ENCODE peak calls at places on chromosomes 4 and X, in five cellular contexts. A is heart left ventricle, F is fibroblast of lung, M is tibial nerve, R is kidney. J is an unnamed sample. For H3K9me3, the result is how much of the 10 kb centered on the place peaks cover.

GRCh38 chr4:51880016-51880915 is 37.3 kb downstream of the DCUN1D4 start:
- DNase-seq in A (no peak), F (no peak), M (no peak), R (no peak), J (no peak)

GRCh38 chr4:109177411-109177810 is 125.0 kb downstream of the COL25A1 start:
- DNase-seq in A (no peak), F (no peak), M (no peak), R (no peak), J (no peak)

GRCh38 chr4:26574563-26574962 is 9.3 kb upstream of the TBC1D19 start:
- DNase-seq in A (no peak), F (no peak), M (no peak), R (no peak), J (peak)

GRCh38 chr4:3329887-3330286 is 37.1 kb downstream of the RGS12 start:
- DNase-seq in A (no peak), F (no peak), M (no peak), R (no peak), J (no peak)

GRCh38 chr4:6502747-6503465 is 30.5 kb upstream of the PPP2R2C start:
- DNase-seq in A (no peak), F (no peak), M (no peak), R (no peak), J (no peak)

GRCh38 chrX:119981286-119982070 is 37.9 kb upstream of the NKAP start:
- DNase-seq in A (no peak), F (peak), M (no peak), R (no peak), J (peak)

GRCh38 chrX:101078716-101079115 is at the start of gene TMEM35A:
- DNase-seq in A (no peak), F (peak), M (no peak), R (no peak), J (peak)

GRCh38 chrX:136636121-136636520 is 11.8 kb upstream of the CD40LG start:
- DNase-seq in A (no peak), F (no peak), M (no peak), R (no peak), J (peak)

GRCh38 chr4:185534850-185535761 is at the start of gene PDLIM3:
- DNase-seq in A (peak), F (no peak), M (no peak), R (peak), J (peak)

GRCh38 chrX:24334473-24334872 is 20.6 kb upstream of the SUPT20HL2 start:
- DNase-seq in A (no peak), F (no peak), M (no peak), R (no peak), J (no peak)

GRCh38 chrX:133265331-133265730 is 47.2 kb upstream of the TFDP3 start:
- DNase-seq in A (no peak), F (no peak), M (no peak), R (peak), J (no peak)

GRCh38 chrX:123860983-123861382 is 1.1 kb downstream of the XIAP start:
- DNase-seq in A (no peak), F (peak), M (no peak), R (no peak), J (no peak)

GRCh38 chrX:21738145-21738949 is 19.6 kb downstream of the SMPX start:
- DNase-seq in A (no peak), F (no peak), M (no peak), R (no peak), J (peak)

GRCh38 chrX:107542500-107542899 is 85.8 kb upstream of the PRPS1 start:
- DNase-seq in A (no peak), F (peak), M (no peak), R (no peak), J (peak)

GRCh38 chr4:120009731-120010130 is 56.9 kb downstream of the MAD2L1 start:
- DNase-seq in A (no peak), F (peak), M (no peak), R (no peak), J (no peak)

GRCh38 chrX:74015379-74016019 is 288.5 kb upstream of the ZCCHC13 start:
- DNase-seq in A (peak), F (peak), M (peak), R (no peak), J (peak)

GRCh38 chrX:74023203-74023602 is 280.8 kb upstream of the ZCCHC13 start:
- DNase-seq in A (no peak), F (no peak), M (no peak), R (no peak), J (no peak)

DNA sequence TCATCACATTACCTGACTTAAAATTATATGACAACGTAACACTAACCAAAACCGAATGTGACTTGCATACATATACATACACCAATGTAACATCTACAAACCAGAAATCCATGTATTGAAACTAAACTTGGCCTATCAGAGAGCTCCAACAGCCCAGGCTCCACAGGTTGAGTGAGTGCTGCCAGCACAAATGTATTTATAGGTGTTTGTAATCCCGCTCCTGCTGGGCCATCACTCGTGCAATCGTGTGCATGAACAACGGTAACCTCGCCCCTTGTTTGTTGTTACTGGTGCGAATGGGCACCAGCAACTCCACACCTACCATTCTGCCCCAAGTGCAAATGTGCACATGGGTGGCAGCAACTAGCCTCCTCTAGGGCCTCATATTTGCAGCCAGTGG is 285.7 kb upstream of the ZCCHC13 start:
- DNase-seq in A (no peak), F (no peak), M (no peak), R (no peak), J (no peak)
- H3K9me3 ChIP-seq in A (under half), F (under half), M (under half), R (under half), J (under half)

DNA sequence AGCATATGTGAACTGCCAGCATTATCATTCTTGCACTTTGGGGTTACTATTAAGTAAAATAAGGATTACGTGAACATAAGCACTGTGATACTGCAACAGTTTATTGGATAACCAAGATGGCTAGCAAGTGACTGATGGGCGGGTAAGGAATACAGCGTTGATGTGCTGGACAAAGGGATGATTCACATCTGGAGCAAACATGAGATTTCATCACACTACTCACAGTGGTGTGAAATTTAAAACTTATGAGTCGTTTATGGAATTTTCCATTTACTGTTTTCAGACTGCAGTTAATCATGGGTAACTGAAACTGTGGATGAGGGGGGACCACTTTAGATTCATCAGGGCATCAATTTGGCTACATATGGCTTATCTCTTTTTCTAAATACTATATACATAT is 16.0 kb downstream of the NBDY start:
- DNase-seq in A (no peak), F (peak), M (no peak), R (no peak), J (no peak)
- H3K27ac ChIP-seq in A (no peak), F (no peak), M (no peak), R (no peak), J (no peak)

GRCh38 chrX:12950851-12951589 is 23.9 kb upstream of the TMSB4X start:
- DNase-seq in A (peak), F (no peak), M (no peak), R (no peak), J (peak)
- TF ChIP-seq CTCF in A (peak), F (no peak), M (peak), R (no peak), J (peak)

DNA sequence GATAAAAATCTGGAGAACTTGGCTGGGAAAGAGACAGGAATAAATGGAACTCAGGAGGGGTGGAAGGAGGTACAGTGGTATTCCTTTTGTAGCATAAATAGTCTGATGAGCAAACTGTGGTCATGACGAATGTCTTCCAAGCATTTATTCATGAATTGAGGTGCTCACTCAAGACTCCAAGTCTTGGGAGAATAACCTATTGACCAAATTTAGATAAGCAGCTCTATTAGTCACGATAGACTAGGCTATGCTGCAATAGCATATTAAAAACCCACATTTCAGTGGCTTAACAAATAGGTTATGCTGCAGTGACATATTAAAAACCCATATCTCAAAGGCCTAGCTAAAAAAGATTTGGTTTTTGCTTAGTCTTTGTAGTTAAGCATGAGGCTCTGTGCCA is 24.3 kb upstream of the CCDC149 start:
- DNase-seq in A (no peak), F (no peak), M (no peak), R (no peak), J (no peak)
- H3K9me3 ChIP-seq in A (under half), F (under half), M (under half), R (under half), J (under half)

GRCh38 chr4:123599061-123599919 is 202.7 kb downstream of the SPRY1 start:
- DNase-seq in A (no peak), F (peak), M (no peak), R (no peak), J (no peak)

GRCh38 chr4:123600426-123600825 is 203.8 kb downstream of the SPRY1 start:
- DNase-seq in A (no peak), F (no peak), M (no peak), R (no peak), J (no peak)

GRCh38 chr4:123600921-123601904 is 204.6 kb downstream of the SPRY1 start:
- DNase-seq in A (no peak), F (no peak), M (no peak), R (no peak), J (no peak)

GRCh38 chr4:123602007-123602406 is 205.4 kb downstream of the SPRY1 start:
- DNase-seq in A (no peak), F (no peak), M (no peak), R (no peak), J (no peak)

DNA sequence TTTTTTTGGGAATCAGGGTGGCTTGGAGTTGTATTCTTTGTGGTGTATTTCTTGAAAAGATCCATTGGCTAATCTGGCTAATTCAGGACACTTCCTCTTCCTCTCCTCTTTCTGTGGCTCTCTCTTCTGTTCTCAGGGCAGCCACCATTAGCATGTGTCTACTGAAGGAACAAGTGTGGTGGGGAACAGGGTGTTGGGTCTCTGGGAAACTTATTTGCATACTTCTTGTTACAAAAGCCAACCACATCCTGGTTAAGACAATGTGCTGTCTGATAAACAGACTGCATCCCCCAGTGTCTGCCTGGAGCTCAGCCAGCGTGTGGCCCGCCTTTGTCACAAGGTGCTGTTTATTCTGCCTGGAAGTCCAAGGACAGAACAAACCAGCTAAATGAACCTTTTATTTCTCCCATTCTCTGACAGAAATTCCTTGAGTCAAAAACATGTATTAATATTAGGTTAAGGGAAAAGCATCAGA is 203.4 kb downstream of the SPRY1 start:
- DNase-seq in A (peak), F (peak), M (peak), R (peak), J (no peak)
- H3K27ac ChIP-seq in A (peak), F (no peak), M (peak), R (peak), J (no peak)

GRCh38 chr4:152149734-152150133 is 386.2 kb downstream of the FBXW7 start:
- DNase-seq in A (no peak), F (no peak), M (no peak), R (no peak), J (no peak)

GRCh38 chr4:152146244-152146643 is 385.4 kb upstream of the GATB start:
- DNase-seq in A (no peak), F (no peak), M (no peak), R (no peak), J (no peak)

GRCh38 chr4:152148057-152148456 is 387.2 kb upstream of the GATB start:
- DNase-seq in A (no peak), F (no peak), M (no peak), R (no peak), J (no peak)

GRCh38 chr4:152154433-152154832 is 381.5 kb downstream of the FBXW7 start:
- DNase-seq in A (no peak), F (no peak), M (no peak), R (no peak), J (no peak)

DNA sequence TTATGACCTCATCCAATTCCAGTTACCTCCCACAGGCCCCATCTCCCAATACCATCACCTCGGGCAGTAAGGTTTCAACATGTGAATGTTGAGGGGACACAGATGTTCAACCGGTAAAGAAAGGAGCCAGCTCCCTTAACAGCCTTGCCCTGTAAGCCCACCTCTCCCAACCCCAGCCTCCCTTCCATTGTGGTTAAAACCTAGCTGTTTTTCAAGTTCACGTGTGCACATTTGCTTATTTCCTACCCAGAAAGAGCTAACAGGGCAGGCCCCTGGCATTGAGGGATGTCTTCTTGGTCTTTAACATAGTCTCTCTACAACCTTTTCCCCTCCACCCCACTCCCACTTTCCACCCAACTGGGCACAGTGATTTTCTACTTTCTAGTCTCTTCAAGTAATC is 385.7 kb downstream of the FBXW7 start:
- DNase-seq in A (no peak), F (no peak), M (no peak), R (no peak), J (no peak)
- TF ChIP-seq CTCF in A (no peak), F (no peak), M (no peak), R (no peak), J (no peak)

DNA sequence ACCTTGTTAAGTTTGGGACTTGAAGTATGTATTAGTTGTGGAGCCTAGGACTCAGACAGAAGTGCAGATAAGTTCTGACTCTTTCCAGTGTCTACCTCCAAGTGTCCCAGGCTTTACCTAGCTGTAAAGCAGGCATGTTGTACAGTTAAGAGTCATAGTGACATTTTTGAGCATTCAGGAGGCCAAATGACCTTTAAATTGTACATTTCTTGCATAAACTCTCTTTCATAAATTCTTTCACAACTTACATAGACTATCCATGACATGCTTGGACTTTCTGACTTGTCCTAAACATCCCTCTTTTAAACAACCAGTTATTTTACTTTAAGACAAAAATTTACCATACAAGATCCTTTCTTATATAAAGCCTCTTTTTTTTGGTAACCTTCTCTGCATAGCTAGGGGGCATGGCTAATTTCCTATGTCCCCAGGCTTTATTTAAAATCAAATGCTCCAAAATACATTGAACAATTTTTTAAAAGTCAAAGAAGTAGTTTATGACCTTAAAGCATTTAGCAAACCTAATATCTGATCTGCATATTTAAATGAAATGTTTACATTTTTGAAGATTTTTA is 40.1 kb upstream of the UGT8 start:
- DNase-seq in A (no peak), F (no peak), M (no peak), R (no peak), J (no peak)
- H3K9me3 ChIP-seq in A (under half), F (under half), M (under half), R (under half), J (under half)

DNA sequence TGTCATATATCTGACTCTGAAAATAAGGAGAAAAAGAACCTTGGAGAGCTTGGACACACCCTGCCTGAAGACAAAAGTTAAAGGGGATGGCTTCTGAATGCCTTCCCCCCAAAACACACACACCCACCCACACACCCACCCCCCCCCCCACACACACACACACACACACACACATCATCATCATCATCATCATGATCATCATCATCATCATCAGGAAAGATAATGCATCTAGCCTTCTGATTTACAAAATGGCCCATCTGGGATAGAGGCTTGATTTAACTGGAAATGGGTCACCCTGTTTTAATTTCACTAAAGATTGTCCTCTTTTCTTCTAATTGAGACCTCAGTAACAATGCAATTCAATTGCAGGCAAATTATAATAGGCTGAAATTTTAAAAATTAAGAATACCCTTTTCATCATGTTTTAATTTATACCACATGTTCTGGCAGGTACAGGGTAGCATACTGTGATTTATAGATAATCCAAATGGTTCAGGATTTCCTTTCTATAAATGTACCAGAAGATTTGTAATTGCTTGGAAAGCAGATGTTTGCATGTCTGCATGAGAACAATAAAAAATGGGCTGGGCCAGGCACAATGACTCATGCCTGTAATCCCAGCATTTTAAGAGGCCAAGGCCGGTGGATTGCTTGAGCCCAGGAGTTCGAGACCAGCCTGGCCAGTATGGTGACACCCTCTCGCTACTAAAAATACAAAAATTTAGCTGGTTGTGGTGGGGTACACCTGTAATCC is 56.5 kb downstream of the TRIM2 start:
- DNase-seq in A (no peak), F (peak), M (no peak), R (no peak), J (no peak)
- H3K27ac ChIP-seq in A (no peak), F (no peak), M (no peak), R (no peak), J (no peak)

DNA sequence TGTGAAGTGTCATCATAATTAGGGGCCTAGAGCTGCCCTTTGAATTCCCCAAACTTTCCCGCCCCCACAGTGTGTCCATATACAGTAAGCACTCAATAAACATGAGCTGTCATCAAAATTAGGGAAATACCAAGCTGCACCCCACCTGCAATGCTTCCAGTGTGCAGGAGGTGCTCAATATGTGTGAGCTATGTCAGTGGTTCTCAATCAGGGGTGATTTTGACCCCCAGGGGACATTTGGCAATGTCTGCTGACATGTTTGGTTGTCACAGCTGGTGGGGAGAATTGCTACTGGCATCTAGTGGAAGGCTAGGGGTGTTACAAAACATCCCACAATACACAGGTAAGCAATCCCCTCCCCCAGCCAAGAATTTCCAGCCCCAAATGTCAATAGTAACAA is 750 bp downstream of the CFP start:
- DNase-seq in A (no peak), F (no peak), M (no peak), R (no peak), J (no peak)
- TF ChIP-seq CTCF in A (no peak), F (peak), M (no peak), R (no peak), J (no peak)

J was measured in WERI-Rb-1.